ENCODE peak calls at places on chromosomes 2 and 18, in four cellular contexts. O is caudate nucleus; V is stimulated activated CD8-positive, alpha-beta memory T cell treated with anti-CD3 and anti-CD28 coated beads, Interleukin-15, amount 100 ng/mL, for 1 hour; H is right cardiac atrium. F is an unnamed sample.

GRCh38 chr2:226467221-226467620 is 332.4 kb downstream of the IRS1 start:
- DNase-seq in O (no peak), H (no peak), V (no peak), F (no peak)

GRCh38 chr2:65319080-65319673 is 91.5 kb downstream of the ACTR2 start:
- DNase-seq in O (no peak), V (no peak), H (no peak), F (no peak)

GRCh38 chr2:38496927-38497669 is 105.6 kb downstream of the HNRNPLL start:
- DNase-seq in V (no peak), O (peak; percentile 17), H (peak; percentile 71), F (no peak)

GRCh38 chr18:71995895-71996443 is 548.2 kb downstream of the CBLN2 start:
- DNase-seq in O (no peak), H (no peak), V (no peak), F (no peak)

GRCh38 chr2:61690078-61690477 is 151.9 kb upstream of the XPO1 start:
- DNase-seq in O (no peak), V (no peak), H (no peak), F (no peak)

GRCh38 chr2:43027496-43027895 is 198.9 kb downstream of the ZFP36L2 start:
- DNase-seq in H (no peak), V (no peak), O (no peak), F (no peak)

GRCh38 chr2:133266075-133266925 is 302.0 kb downstream of the NCKAP5 start:
- DNase-seq in V (no peak), H (peak; percentile 38), O (no peak), F (peak; percentile 63)

GRCh38 chr2:156456616-156457015 is 20.4 kb downstream of the GPD2 start:
- DNase-seq in V (no peak), O (no peak), H (no peak), F (no peak)

GRCh38 chr2:66574701-66575624 is 140.0 kb downstream of the MEIS1 start:
- DNase-seq in V (no peak), H (peak; percentile 78), O (peak; percentile 69), F (peak; percentile 89)

GRCh38 chr2:202950592-202950991 is 38.5 kb downstream of the CARF start:
- DNase-seq in O (no peak), V (no peak), H (no peak), F (no peak)

GRCh38 chr2:6721395-6721794 is 144.3 kb downstream of the CMPK2 start:
- DNase-seq in H (no peak), O (no peak), V (no peak), F (no peak)

GRCh38 chr18:2471523-2471922 is 99.8 kb downstream of the METTL4 start:
- DNase-seq in O (no peak), V (no peak), H (peak; percentile 27), F (no peak)

GRCh38 chr2:8628870-8629209 is 53.0 kb upstream of the ID2 start:
- DNase-seq in H (no peak), V (no peak), O (no peak), F (no peak)

GRCh38 chr2:232831496-232831895 is 38.6 kb upstream of the SNORC start:
- DNase-seq in H (no peak), V (no peak), O (no peak), F (no peak)

GRCh38 chr2:134087371-134087921 is 166.4 kb upstream of the MGAT5 start:
- DNase-seq in O (no peak), V (no peak), H (no peak), F (no peak)

GRCh38 chr2:178845565-178846457 is 38.6 kb upstream of the TTN start:
- DNase-seq in V (no peak), H (no peak), O (no peak), F (no peak)

GRCh38 chr2:160145471-160145870 is 54.6 kb downstream of the ITGB6 start:
- DNase-seq in V (no peak), H (no peak), O (no peak), F (no peak)

GRCh38 chr18:1906421-1906820 is 664.9 kb downstream of the METTL4 start:
- DNase-seq in V (no peak), O (no peak), H (no peak), F (no peak)

GRCh38 chr2:47307066-47307465 is 95.9 kb upstream of the MSH2 start:
- DNase-seq in H (no peak), V (no peak), O (no peak), F (no peak)

GRCh38 chr18:37668971-37669747 is 103.6 kb upstream of the CELF4 start:
- DNase-seq in H (no peak), V (no peak), O (no peak), F (peak; percentile 41)

GRCh38 chr2:26687785-26688184 is 4.7 kb upstream of the KCNK3 start:
- DNase-seq in V (no peak), O (no peak), H (no peak), F (no peak)

GRCh38 chr18:11118051-11118450 is 31.3 kb downstream of the PIEZO2 start:
- DNase-seq in H (no peak), O (no peak), V (no peak), F (no peak)

GRCh38 chr2:109481196-109481555 is 132.6 kb downstream of the SEPTIN10 start:
- DNase-seq in V (no peak), O (no peak), H (no peak), F (peak; percentile 35)

GRCh38 chr2:1612391-1613077 is 131.8 kb downstream of the PXDN start:
- DNase-seq in V (no peak), O (no peak), H (no peak), F (peak; percentile 33)

GRCh38 chr18:12862467-12862866 is 21.6 kb downstream of the PTPN2 start:
- DNase-seq in V (no peak), H (no peak), O (no peak), F (no peak)

GRCh38 chr2:179104736-179105135 is 54.8 kb upstream of the CCDC141 start:
- DNase-seq in V (no peak), H (no peak), O (no peak), F (no peak)

GRCh38 chr2:113962692-113963480 is 73.0 kb downstream of the ACTR3 start:
- DNase-seq in H (no peak), O (no peak), V (no peak), F (no peak)

GRCh38 chr2:47652041-47652713 is 130.8 kb upstream of the MSH6 start:
- DNase-seq in H (no peak), O (no peak), V (no peak), F (no peak)

GRCh38 chr2:1795261-1795828 is 51.0 kb upstream of the PXDN start:
- DNase-seq in V (no peak), H (no peak), O (no peak), F (peak; percentile 66)

GRCh38 chr2:106983305-106983704 is 97.3 kb upstream of the ST6GAL2 start:
- DNase-seq in V (no peak), H (no peak), O (no peak), F (no peak)

GRCh38 chr18:7020995-7021777 is 96.4 kb downstream of the LAMA1 start:
- DNase-seq in H (no peak), O (no peak), V (no peak), F (no peak)

GRCh38 chr18:46424898-46425297 is 232.1 kb downstream of the LOXHD1 start:
- DNase-seq in O (no peak), H (no peak), V (no peak), F (no peak)

GRCh38 chr2:121819846-121820245 is 64.4 kb downstream of the TSN start:
- DNase-seq in H (no peak), O (no peak), V (no peak), F (no peak)

GRCh38 chr18:3118195-3119010 is 101.4 kb downstream of the MYOM1 start:
- DNase-seq in O (no peak), V (no peak), H (no peak), F (no peak)

GRCh38 chr2:237290249-237290648 is 123.7 kb downstream of the COL6A3 start:
- DNase-seq in O (no peak), H (peak; percentile 94), V (no peak), F (peak; percentile 90)

GRCh38 chr2:163182764-163183354 is 344.3 kb upstream of the KCNH7 start:
- DNase-seq in H (no peak), V (no peak), O (no peak), F (no peak)

GRCh38 chr2:3138621-3139020 is 239.0 kb downstream of the EIPR1 start:
- DNase-seq in H (no peak), V (no peak), O (no peak), F (no peak)

GRCh38 chr2:180519276-180519675 is 461.1 kb upstream of the UBE2E3 start:
- DNase-seq in V (no peak), H (no peak), O (no peak), F (no peak)

GRCh38 chr2:122451697-122452096 is 696.2 kb downstream of the TSN start:
- DNase-seq in H (no peak), V (no peak), O (no peak), F (no peak)